ENCODE peak calls at places on chromosomes 4 and X, in seven cellular contexts. J is pancreas, Z is PC-3, K is tibial artery, A is lower lobe of right lung, S is suprapubic skin, E is HL-60. X is an unnamed sample.

GRCh38 chrX:40420899-40421729 is 159.7 kb upstream of the ATP6AP2 start:
- DNase-seq in J (no peak), Z (no peak), K (no peak), A (no peak), S (no peak), E (no peak), X (peak)

GRCh38 chr4:26557164-26557563 is 26.7 kb upstream of the TBC1D19 start:
- DNase-seq in J (no peak), Z (peak), K (no peak), A (no peak), S (no peak), E (no peak), X (peak)

GRCh38 chr4:121741751-121742150 is 23.2 kb downstream of the SMIM43 start:
- DNase-seq in J (no peak), Z (no peak), K (no peak), A (no peak), S (no peak), E (no peak), X (no peak)

GRCh38 chr4:123452585-123452984 is 56.0 kb downstream of the SPRY1 start:
- DNase-seq in J (no peak), Z (peak), K (no peak), A (peak), S (no peak), E (no peak), X (peak)

GRCh38 chr4:44740201-44740600 is 13.8 kb upstream of the GNPDA2 start:
- DNase-seq in J (no peak), Z (no peak), K (no peak), A (no peak), S (no peak), E (no peak), X (no peak)

GRCh38 chr4:22869235-22869634 is 176.5 kb downstream of the GBA3 start:
- DNase-seq in J (no peak), Z (no peak), K (no peak), A (no peak), S (no peak), E (no peak), X (no peak)

GRCh38 chr4:74545488-74545887 is 100.6 kb downstream of the AREG start:
- DNase-seq in J (peak), Z (peak), K (peak), A (peak), S (no peak), E (no peak), X (no peak)

GRCh38 chr4:25161599-25161960 is 1.3 kb upstream of the SEPSECS start:
- DNase-seq in J (no peak), Z (peak), K (no peak), A (no peak), S (no peak), E (no peak), X (no peak)

GRCh38 chr4:123304151-123305021 is 92.2 kb upstream of the SPRY1 start:
- DNase-seq in J (no peak), Z (no peak), K (no peak), A (no peak), S (no peak), E (no peak), X (no peak)

GRCh38 chr4:7323461-7323871 is 111.3 kb downstream of the PSAPL1 start:
- DNase-seq in J (peak), Z (no peak), K (no peak), A (peak), S (no peak), E (no peak), X (no peak)

GRCh38 chr4:127606823-127607222 is 25.9 kb upstream of the INTU start:
- DNase-seq in J (no peak), Z (no peak), K (no peak), A (no peak), S (no peak), E (no peak), X (no peak)

GRCh38 chr4:115986573-115986972 is 873.2 kb upstream of the NDST4 start:
- DNase-seq in J (no peak), Z (no peak), K (no peak), A (no peak), S (no peak), E (no peak), X (no peak)

GRCh38 chrX:15605233-15605632 is 4.5 kb upstream of the ACE2 start:
- DNase-seq in J (no peak), Z (peak), K (no peak), A (no peak), S (no peak), E (no peak), X (no peak)

GRCh38 chr4:186901850-186902249 is 178.2 kb upstream of the FAT1 start:
- DNase-seq in J (no peak), Z (no peak), K (no peak), A (no peak), S (no peak), E (no peak), X (no peak)

GRCh38 chr4:55733874-55734437 is 85.6 kb upstream of the EXOC1L start:
- DNase-seq in J (peak), Z (peak), K (no peak), A (peak), S (peak), E (no peak), X (peak)

GRCh38 chrX:154082396-154083133 is 15.0 kb downstream of the MECP2 start:
- DNase-seq in J (no peak), Z (peak), K (no peak), A (no peak), S (no peak), E (no peak), X (no peak)

GRCh38 chr4:27278615-27279014 is 418.0 kb downstream of the STIM2 start:
- DNase-seq in J (no peak), Z (peak), K (no peak), A (no peak), S (no peak), E (no peak), X (no peak)

GRCh38 chr4:1246901-1247810 is 1.8 kb downstream of the CTBP1 start:
- DNase-seq in J (peak), Z (no peak), K (peak), A (peak), S (peak), E (no peak), X (no peak)

GRCh38 chr4:26701786-26702227 is 117.9 kb downstream of the TBC1D19 start:
- DNase-seq in J (no peak), Z (peak), K (no peak), A (no peak), S (no peak), E (no peak), X (no peak)

GRCh38 chrX:70033348-70033747 is 16.4 kb downstream of the AWAT2 start:
- DNase-seq in J (no peak), Z (peak), K (no peak), A (no peak), S (no peak), E (no peak), X (no peak)

GRCh38 chr4:86924805-86925204 is 10.0 kb upstream of the AFF1 start:
- DNase-seq in J (no peak), Z (peak), K (no peak), A (no peak), S (no peak), E (no peak), X (peak)

DNA sequence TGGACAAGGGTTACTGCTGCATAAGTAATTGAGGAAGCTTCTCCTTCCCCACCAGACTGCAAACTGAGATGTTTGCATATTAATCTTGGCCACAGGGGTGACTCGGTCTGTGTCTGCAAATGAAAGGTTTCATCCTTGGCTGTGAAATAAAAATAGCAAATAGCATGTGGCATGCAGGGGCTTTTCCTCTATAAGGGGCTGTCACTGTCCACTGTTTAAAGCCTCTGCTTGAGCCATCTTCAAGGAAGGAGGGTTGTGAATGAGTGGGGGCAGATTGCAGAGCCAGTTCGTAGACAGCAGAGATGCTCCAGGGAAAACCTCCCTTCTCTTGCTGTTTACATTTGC is 33.3 kb downstream of the TMSB4X start:
- DNase-seq in J (no peak), Z (no peak), K (no peak), A (no peak), S (no peak), E (no peak), X (no peak)
- TF ChIP-seq CTCF in J (no peak), Z (no peak), K (no peak), A (no peak), S (no peak), E (no peak), X (no peak)

GRCh38 chr4:189785257-189785656 is 155.4 kb upstream of the FRG1 start:
- DNase-seq in J (no peak), Z (no peak), K (no peak), A (no peak), S (no peak), E (no peak), X (no peak)

GRCh38 chr4:189787216-189788031 is 153.2 kb upstream of the FRG1 start:
- DNase-seq in J (no peak), Z (no peak), K (no peak), A (no peak), S (no peak), E (no peak), X (no peak)

GRCh38 chr4:189786447-189786846 is 154.2 kb upstream of the FRG1 start:
- DNase-seq in J (no peak), Z (no peak), K (no peak), A (no peak), S (no peak), E (no peak), X (no peak)

GRCh38 chr4:189784651-189785050 is 156.0 kb upstream of the FRG1 start:
- DNase-seq in J (no peak), Z (no peak), K (no peak), A (no peak), S (no peak), E (no peak), X (no peak)
- H3K4me3 ChIP-seq in J (no peak), Z (no peak), K (no peak), A (no peak), S (no peak), E (no peak), X (no peak)

DNA sequence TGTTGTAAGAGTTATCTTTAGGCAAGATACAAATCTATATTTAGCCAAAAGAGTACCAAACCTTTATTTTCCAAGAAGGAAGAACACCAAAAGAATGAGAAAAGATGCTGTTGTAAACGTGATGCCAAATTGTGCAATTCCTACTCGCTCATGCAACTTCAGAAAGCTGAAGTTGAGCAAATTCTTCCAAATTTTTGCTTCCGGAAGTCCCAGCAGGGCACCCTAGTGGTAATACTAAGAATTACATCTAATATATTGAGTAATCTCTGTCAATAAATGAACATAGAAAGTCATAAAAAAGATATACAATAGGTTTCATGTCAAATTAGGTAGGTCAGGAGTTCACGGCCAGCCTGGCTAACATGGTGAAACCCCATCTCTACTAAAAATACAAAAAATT is 36.0 kb upstream of the SMARCAD1 start:
- DNase-seq in J (no peak), Z (peak), K (no peak), A (no peak), S (no peak), E (peak), X (no peak)
- TF ChIP-seq CTCF in J (no peak), Z (peak), K (no peak), A (no peak), S (no peak), E (peak), X (peak)

GRCh38 chr4:40179360-40179759 is 17.5 kb upstream of the RHOH start:
- DNase-seq in J (no peak), Z (no peak), K (no peak), A (no peak), S (no peak), E (no peak), X (no peak)
- H3K4me3 ChIP-seq in J (no peak), Z (no peak), K (no peak), A (no peak), S (no peak), E (no peak), X (no peak)

DNA sequence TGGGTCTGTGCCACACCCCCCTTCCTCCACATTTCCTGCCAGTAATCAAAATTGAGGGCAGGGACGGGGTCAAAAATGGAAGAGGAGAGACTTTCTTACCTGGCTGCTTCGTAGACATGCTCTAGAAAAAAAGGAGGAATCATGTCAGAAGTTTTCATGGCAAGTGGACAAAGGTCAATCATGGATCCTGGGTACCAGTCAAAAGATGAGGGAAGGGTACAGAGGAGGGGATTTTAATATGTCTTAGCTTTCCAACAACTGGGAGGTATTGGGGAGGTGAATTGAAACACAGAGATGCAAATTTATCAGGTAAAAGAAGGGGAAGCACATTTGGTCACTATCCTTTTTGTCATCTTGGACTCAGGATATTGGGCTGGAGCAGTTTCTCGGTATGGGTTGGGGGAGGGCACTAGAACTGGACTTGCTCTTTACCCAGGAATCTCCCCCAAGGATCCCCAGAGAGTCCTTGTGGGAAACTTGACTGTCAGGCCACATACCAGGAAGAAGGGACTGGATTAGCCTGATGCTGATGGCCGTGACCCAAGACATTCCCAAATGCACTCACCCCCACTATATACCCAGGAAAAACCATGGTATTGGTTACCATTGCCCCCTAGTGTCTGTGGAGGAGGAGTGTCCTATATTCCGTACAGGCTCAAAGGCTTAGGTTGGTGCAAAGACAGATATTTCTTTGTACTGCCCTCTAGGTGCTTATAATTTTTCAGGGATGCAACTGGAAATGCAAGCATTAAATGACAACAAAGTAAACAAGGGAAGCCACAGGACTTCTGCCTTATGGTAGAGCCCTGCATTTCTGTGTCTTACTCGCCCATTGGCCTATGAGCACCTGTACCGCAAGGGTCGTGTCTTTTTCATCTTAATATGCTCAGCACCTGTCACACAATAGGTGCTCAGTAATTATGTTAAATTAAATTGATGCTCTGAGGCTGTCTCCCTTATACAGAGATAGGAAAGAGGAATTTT is 16.8 kb downstream of the VSIG4 start:
- DNase-seq in J (no peak), Z (peak), K (no peak), A (no peak), S (no peak), E (no peak), X (no peak)
- TF ChIP-seq CTCF in J (no peak), Z (peak), K (no peak), A (peak), S (no peak), E (peak), X (no peak)

GRCh38 chr4:3042226-3042625 is 32.1 kb downstream of the HTT-AS start:
- DNase-seq in J (no peak), Z (no peak), K (no peak), A (no peak), S (no peak), E (no peak), X (no peak)

GRCh38 chr4:3040447-3041191 is 33.7 kb downstream of the HTT-AS start:
- DNase-seq in J (no peak), Z (no peak), K (no peak), A (no peak), S (no peak), E (no peak), X (no peak)

GRCh38 chr4:3043272-3044020 is 30.9 kb downstream of the HTT-AS start:
- DNase-seq in J (no peak), Z (no peak), K (no peak), A (no peak), S (no peak), E (no peak), X (no peak)

GRCh38 chr4:3039706-3040366 is 34.5 kb downstream of the HTT-AS start:
- DNase-seq in J (no peak), Z (no peak), K (no peak), A (no peak), S (no peak), E (no peak), X (no peak)

DNA sequence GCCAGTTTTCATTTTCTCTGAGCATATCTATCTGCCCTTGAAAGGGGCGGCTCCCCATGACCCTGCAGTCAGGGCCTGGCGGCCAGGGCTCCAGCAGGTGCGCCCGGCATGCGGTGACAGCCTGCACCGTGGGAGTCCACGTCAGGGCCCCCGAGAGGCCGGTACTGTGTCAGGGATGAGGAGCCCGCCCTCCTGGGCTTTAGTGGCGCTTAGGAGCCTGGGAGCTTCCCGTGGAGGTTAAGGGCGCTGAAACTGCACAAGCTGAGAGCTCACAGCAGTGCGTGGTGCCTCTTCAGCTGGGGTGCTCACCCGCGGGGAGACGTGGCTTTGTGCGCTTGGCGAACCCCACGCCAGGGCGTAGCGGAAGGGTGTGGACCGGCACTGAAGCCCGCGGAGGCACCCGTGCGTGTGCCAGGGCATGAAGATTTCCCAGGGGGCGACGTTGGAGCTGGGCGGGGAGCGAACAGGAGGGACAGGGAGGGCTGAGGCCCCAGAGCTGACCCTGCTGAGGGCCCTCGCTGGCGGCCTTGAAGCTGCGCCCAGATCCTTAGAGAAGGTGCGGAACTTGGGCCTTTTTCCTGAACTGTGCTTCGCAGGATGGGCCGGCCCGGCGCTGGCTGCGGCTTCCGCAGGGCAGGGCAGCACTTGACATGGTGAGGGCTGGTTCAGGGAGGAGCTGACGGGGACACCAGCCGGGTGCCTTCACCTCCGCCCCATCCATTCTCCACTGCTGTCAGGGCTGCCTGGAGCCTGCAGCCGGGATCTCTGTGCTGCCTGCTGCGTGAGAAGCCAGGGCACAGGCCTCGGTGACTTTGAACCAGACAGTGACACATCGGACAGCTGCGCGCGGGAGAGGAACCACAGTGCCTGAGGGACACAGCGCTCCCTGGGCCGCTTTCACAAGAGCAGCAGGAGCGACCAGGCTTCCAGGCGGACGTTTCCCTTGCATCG is 32.9 kb downstream of the HTT-AS start:
- DNase-seq in J (peak), Z (peak), K (peak), A (peak), S (peak), E (no peak), X (no peak)
- H3K4me3 ChIP-seq in J (peak), Z (peak), K (peak), A (peak), S (peak), E (no peak), X (peak)

GRCh38 chr4:145055533-145056257 is 42.3 kb downstream of the ANAPC10 start:
- DNase-seq in J (no peak), Z (no peak), K (no peak), A (no peak), S (no peak), E (no peak), X (no peak)

GRCh38 chr4:145066063-145066501 is 31.9 kb downstream of the ANAPC10 start:
- DNase-seq in J (no peak), Z (no peak), K (no peak), A (no peak), S (no peak), E (no peak), X (no peak)

GRCh38 chr4:145058256-145058655 is 39.7 kb downstream of the ANAPC10 start:
- DNase-seq in J (no peak), Z (no peak), K (no peak), A (no peak), S (no peak), E (no peak), X (no peak)

GRCh38 chr4:145056325-145057130 is 41.5 kb downstream of the ANAPC10 start:
- DNase-seq in J (no peak), Z (no peak), K (no peak), A (no peak), S (no peak), E (no peak), X (no peak)

GRCh38 chr4:145061325-145061920 is 36.6 kb downstream of the ANAPC10 start:
- DNase-seq in J (no peak), Z (peak), K (no peak), A (no peak), S (no peak), E (no peak), X (no peak)
- TF ChIP-seq CTCF in J (peak), Z (peak), K (peak), A (peak), S (peak), E (no peak), X (no peak)

DNA sequence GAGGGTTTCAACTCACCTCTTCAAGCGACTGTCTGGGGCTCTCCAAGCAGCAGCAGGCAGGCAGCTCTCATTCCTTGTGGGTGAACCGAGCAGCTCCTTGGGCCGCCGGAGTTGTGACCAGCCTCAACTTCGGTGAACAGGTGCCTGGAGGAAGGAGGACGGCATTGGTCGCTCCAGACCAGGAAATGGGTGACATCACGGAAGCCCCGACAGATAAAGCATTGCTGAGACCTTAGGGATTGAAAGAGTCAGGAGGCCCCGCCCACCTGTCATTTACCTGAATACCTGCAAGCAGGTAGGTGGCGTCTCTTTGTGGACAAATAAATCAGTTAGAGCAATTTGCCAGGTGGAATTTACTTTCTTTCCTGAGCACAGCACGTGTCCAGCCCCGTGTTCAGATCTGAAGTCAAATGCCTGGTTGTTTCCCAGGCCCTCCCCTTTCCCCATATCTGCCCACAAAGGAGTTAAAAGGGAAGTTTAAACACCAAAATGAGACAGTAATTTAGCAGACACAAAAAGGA is at the start of gene LNX1:
- DNase-seq in J (peak), Z (peak), K (no peak), A (peak), S (peak), E (no peak), X (no peak)
- H3K4me3 ChIP-seq in J (peak), Z (peak), K (no peak), A (peak), S (peak), E (no peak), X (peak)